ENCODE peak calls at places on chromosomes 5 and 9, in six cellular contexts. F is amygdala, D is GM13976, A is T1000, C is A549, X is upper lobe of right lung. V is an unnamed sample.

GRCh38 chr9:20407013-20407412 is 215.3 kb downstream of the MLLT3 start:
- DNase-seq in F (no peak), X (no peak), D (no peak), C (no peak), A (no peak), V (no peak)

GRCh38 chr9:77908293-77908692 is 123.3 kb downstream of the GNAQ start:
- DNase-seq in F (no peak), D (no peak), C (no peak), X (no peak), A (no peak), V (no peak)

GRCh38 chr5:14186132-14186830 is 43.1 kb downstream of the TRIO start:
- DNase-seq in A (no peak), F (no peak), X (no peak), D (no peak), C (peak; percentile 44), V (no peak)

GRCh38 chr9:34454571-34455065 is 3.8 kb downstream of the FAM219A start:
- DNase-seq in A (peak; percentile 3), C (peak; percentile 67), D (no peak), X (no peak), F (no peak), V (no peak)

GRCh38 chr5:1212271-1212670 is 10.9 kb downstream of the SLC6A19 start:
- DNase-seq in X (no peak), F (no peak), C (no peak), D (no peak), A (no peak), V (no peak)

GRCh38 chr9:126962336-126962735 is 47.8 kb downstream of the RALGPS1 start:
- DNase-seq in C (no peak), D (no peak), A (no peak), X (no peak), F (no peak), V (no peak)

GRCh38 chr9:8961186-8961666 is 1161.6 kb upstream of the DMAC1 start:
- DNase-seq in F (no peak), C (no peak), A (no peak), X (no peak), D (no peak), V (no peak)

GRCh38 chr9:138023394-138024124 is 146.0 kb downstream of the CACNA1B start:
- DNase-seq in C (no peak), D (peak; percentile 20), F (no peak), X (peak; percentile 52), A (no peak), V (no peak)

GRCh38 chr5:35771321-35771720 is 85.4 kb upstream of the IL7R start:
- DNase-seq in F (no peak), C (no peak), A (peak; percentile 24), D (no peak), X (no peak), V (no peak)

GRCh38 chr9:123680382-123680781 is 249.5 kb downstream of the DENND1A start:
- DNase-seq in A (no peak), X (no peak), F (no peak), C (no peak), D (no peak), V (no peak)

GRCh38 chr9:72396247-72397091 is 31.5 kb upstream of the ZFAND5 start:
- DNase-seq in C (peak; percentile 73), A (no peak), D (no peak), F (no peak), X (no peak), V (peak; percentile 12)

GRCh38 chr5:45694255-45694834 is 1.8 kb downstream of the HCN1 start:
- DNase-seq in X (no peak), F (no peak), D (no peak), C (no peak), A (peak; percentile 4), V (peak; percentile 51)

GRCh38 chr9:136587145-136587943 is 41.5 kb upstream of the NOTCH1 start:
- DNase-seq in D (no peak), X (peak; percentile 86), C (no peak), A (no peak), F (no peak), V (no peak)

GRCh38 chr5:180358179-180358578 is 5.0 kb upstream of the GFPT2 start:
- DNase-seq in X (no peak), D (no peak), F (no peak), A (no peak), C (no peak), V (no peak)

GRCh38 chr9:5488616-5489015 is 21.7 kb upstream of the PDCD1LG2 start:
- DNase-seq in X (no peak), F (no peak), C (no peak), D (no peak), A (no peak), V (no peak)

GRCh38 chr9:120931278-120932085 is 4.9 kb upstream of the TRAF1 start:
- DNase-seq in X (no peak), A (no peak), D (peak; percentile 79), F (no peak), C (no peak), V (no peak)

GRCh38 chr9:136087741-136088480 is 7.2 kb downstream of the NACC2 start:
- DNase-seq in D (no peak), A (no peak), C (no peak), X (peak; percentile 60), F (no peak), V (no peak)